ENCODE peak calls at places on chromosome 16, in five cellular contexts. Z is suprapubic skin, K is A549, M is breast epithelium, X is Peyer's patch. C is an unnamed sample.

GRCh38 chr16:85955566-85955965 is 56.6 kb downstream of the IRF8 start:
- DNase-seq in Z (no peak), K (no peak), X (peak), M (no peak), C (no peak)

GRCh38 chr16:79439866-79440265 is 160.7 kb downstream of the MAF start:
- DNase-seq in M (no peak), K (no peak), X (no peak), Z (no peak), C (no peak)

GRCh38 chr16:57740423-57741071 is 5.0 kb downstream of the KATNB1 start:
- DNase-seq in X (no peak), M (no peak), Z (peak), K (no peak), C (no peak)

GRCh38 chr16:3022208-3022696 is 1.5 kb downstream of the HCFC1R1 start:
- DNase-seq in M (peak), K (peak), X (peak), Z (peak), C (peak)

GRCh38 chr16:16109453-16110110 is 113.7 kb downstream of the ABCC6 start:
- DNase-seq in X (no peak), Z (no peak), M (no peak), K (no peak), C (no peak)

GRCh38 chr16:5354645-5355044 is 257.1 kb upstream of the EEF2KMT start:
- DNase-seq in X (no peak), K (no peak), M (no peak), Z (no peak), C (no peak)

GRCh38 chr16:56257666-56258359 is 66.5 kb downstream of the GNAO1 start:
- DNase-seq in M (no peak), Z (no peak), K (no peak), X (no peak), C (no peak)

GRCh38 chr16:911101-911500 is 59.7 kb downstream of the LMF1 start:
- DNase-seq in K (no peak), Z (no peak), X (no peak), M (no peak), C (no peak)

GRCh38 chr16:23869052-23869451 is 33.3 kb downstream of the PRKCB start:
- DNase-seq in M (no peak), X (no peak), Z (no peak), K (no peak), C (no peak)

GRCh38 chr16:68228652-68229051 is 7.3 kb downstream of the ESRP2 start:
- DNase-seq in K (no peak), Z (no peak), X (no peak), M (no peak), C (no peak)

GRCh38 chr16:84425696-84426095 is 57.4 kb downstream of the ATP2C2 start:
- DNase-seq in X (no peak), Z (no peak), M (no peak), K (no peak), C (no peak)
- TF ChIP-seq CTCF in X (no peak), Z (no peak), M (no peak), K (no peak), C (no peak)

GRCh38 chr16:27205436-27206065 is 2.2 kb downstream of the KDM8 start:
- DNase-seq in X (no peak), K (no peak), M (no peak), Z (no peak), C (no peak)

GRCh38 chr16:27199747-27200146 is 3.6 kb upstream of the KDM8 start:
- DNase-seq in M (no peak), Z (no peak), X (peak), K (no peak), C (no peak)

GRCh38 chr16:27204232-27204915 is 1.0 kb downstream of the KDM8 start:
- DNase-seq in Z (no peak), M (no peak), K (no peak), X (no peak), C (no peak)

GRCh38 chr16:27202923-27203428 is 350 bp upstream of the KDM8 start:
- DNase-seq in Z (no peak), K (no peak), M (no peak), X (no peak), C (no peak)

GRCh38 chr16:27203429-27204231 is at the start of gene KDM8:
- DNase-seq in X (peak), Z (peak), M (peak), K (peak), C (peak)
- TF ChIP-seq POLR2A in X (peak), Z (no peak), M (no peak), K (peak), C (peak)

DNA sequence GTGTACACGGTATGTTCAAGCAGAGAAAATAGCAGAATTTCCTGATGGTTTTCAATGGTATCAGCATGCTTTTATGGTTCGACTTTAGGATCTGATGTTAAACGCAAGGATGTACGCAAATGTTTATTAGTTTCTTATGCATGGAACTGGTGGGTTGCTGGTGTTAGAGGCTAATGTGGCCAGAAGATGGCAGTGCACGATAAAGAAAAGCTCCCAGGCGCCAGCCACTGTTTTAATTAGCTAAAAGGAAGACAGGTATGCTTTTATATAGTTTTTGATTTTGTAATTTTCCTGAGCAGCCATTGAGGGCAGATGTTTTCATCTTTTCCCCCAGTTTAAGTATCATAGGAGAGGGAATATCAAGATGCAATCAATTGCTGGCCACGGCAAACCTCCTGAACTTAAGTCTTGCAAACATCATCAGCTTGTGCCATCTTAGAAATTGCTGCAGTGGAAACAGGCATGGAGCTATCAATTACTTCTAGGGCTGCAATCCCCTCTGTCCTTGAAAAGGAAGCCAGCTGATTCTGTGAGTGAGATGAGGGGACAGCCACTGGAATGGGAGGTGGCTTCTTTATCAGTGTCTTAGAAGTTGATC is 648.5 kb upstream of the RBFOX1 start:
- DNase-seq in X (no peak), M (no peak), Z (no peak), K (peak), C (peak)
- TF ChIP-seq CTCF in X (peak), M (peak), Z (peak), K (peak), C (no peak)

GRCh38 chr16:1929578-1930337 is 11.5 kb upstream of the HS3ST6 start:
- DNase-seq in K (peak), M (peak), Z (peak), X (peak), C (peak)
- TF ChIP-seq POLR2A in K (peak), M (no peak), Z (no peak), X (no peak), C (no peak)

GRCh38 chr16:49620868-49621239 is 235.1 kb downstream of the ZNF423 start:
- DNase-seq in M (no peak), Z (peak), X (no peak), K (no peak), C (no peak)
- TF ChIP-seq CTCF in M (no peak), Z (no peak), X (no peak), K (no peak), C (no peak)

GRCh38 chr16:82010649-82011048 is 621 bp downstream of the SDR42E1 start:
- DNase-seq in X (no peak), K (no peak), Z (no peak), M (no peak), C (no peak)

GRCh38 chr16:82016268-82016667 is 5.0 kb upstream of the SDR42E1 start:
- DNase-seq in Z (no peak), X (no peak), M (no peak), K (peak), C (no peak)

GRCh38 chr16:82008957-82009592 is 2.2 kb downstream of the SDR42E1 start:
- DNase-seq in Z (no peak), K (no peak), M (no peak), X (no peak), C (no peak)

GRCh38 chr16:82007189-82007588 is 4.1 kb downstream of the SDR42E1 start:
- DNase-seq in K (no peak), Z (no peak), M (no peak), X (no peak), C (no peak)

GRCh38 chr16:82011199-82011641 is at the start of gene SDR42E1:
- DNase-seq in M (peak), X (peak), K (peak), Z (no peak), C (no peak)
- TF ChIP-seq POLR2A in M (no peak), X (peak), K (no peak), Z (no peak), C (no peak)

GRCh38 chr16:62363451-62363850 is 327.2 kb upstream of the CDH8 start:
- DNase-seq in K (no peak), X (no peak), M (no peak), Z (no peak), C (no peak)
- TF ChIP-seq CTCF in K (no peak), X (no peak), M (no peak), Z (no peak), C (no peak)

GRCh38 chr16:70800798-70801480 is at the start of gene VAC14:
- DNase-seq in M (peak), Z (peak), X (peak), K (peak), C (peak)
- TF ChIP-seq POLR2A in M (no peak), Z (no peak), X (peak), K (peak), C (no peak)

DNA sequence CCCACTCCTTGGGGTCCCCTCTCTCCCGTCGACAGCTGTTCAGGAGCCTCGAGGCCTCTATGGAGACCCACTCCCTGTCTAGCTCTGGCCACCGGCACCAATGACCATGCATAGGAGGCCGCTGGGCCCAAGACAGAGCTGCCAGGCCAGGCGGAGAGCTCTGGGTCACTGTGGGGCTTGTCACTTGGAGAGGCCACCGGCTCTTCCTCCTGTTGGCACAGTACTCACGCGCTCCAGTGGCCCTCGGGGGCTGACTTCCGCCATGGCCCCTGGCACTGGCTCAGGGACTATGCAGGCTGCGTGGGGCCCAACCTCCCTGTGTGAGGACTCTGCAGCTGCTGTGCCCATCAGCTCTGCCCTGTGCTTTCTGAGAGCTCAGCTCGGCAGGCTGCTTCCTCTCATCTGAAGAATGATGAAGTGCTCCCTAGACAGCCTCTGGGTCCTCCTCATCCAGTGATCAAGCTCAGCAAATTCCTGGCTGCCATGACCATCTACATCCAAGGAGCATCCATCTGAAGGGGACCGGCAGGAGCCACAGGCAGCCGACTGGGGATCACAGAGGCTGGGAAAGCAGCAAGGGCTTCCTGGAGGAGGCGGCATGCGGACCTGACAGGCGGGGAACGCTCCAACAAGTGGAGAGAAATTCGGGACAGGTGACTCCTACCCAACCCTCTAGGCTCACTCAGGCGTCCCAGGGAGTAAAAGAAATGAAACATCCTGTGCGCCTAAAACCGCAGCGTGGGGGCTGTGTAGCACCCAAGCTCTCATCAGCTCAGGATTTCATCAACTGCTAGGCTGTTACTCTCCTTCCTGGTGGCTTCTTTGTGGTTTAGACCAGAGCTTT is 16.8 kb downstream of the GALNS start:
- DNase-seq in K (no peak), X (no peak), Z (no peak), M (no peak), C (no peak)
- TF ChIP-seq CTCF in K (no peak), X (no peak), Z (no peak), M (no peak), C (no peak)

C was measured in esophagus muscularis mucosa.